ENCODE peak calls at places on chromosomes 12 and 14, in ten cellular contexts. N is activated CD8-positive, alpha-beta T cell treated with anti-CD3 and anti-CD28 coated beads, Interleukin-2, amount 10 ng/mL, durations not matched to agents 7 days and 5 days; G is CD4-positive, CD25-positive, alpha-beta regulatory T cell; L is stimulated activated CD4-positive, alpha-beta T cell treated with anti-CD3 and anti-CD28 coated beads, Interleukin-1b, Interleukin-23, amount 100 ng/mL, for 1 hour; Q is AG04450; U is ascending aorta; E is COR-L47; B is left colon; Z is SW480; S is GM06990. M is an unnamed sample.

GRCh38 chr12:46998811-46999368 is 80.5 kb upstream of the PCED1B start:
- DNase-seq in Q (peak), N (no peak), Z (no peak), B (no peak), L (no peak), U (no peak), S (no peak), E (no peak), G (no peak), M (peak)

GRCh38 chr14:77120771-77121743 is 20.5 kb downstream of the ZDHHC22 start:
- DNase-seq in Z (no peak), Q (no peak), B (peak), L (no peak), E (no peak), U (no peak), N (peak), G (peak), S (peak), M (no peak)

GRCh38 chr14:90483551-90483950 is 86.7 kb downstream of the CALM1 start:
- DNase-seq in N (peak), E (peak), Q (no peak), B (peak), Z (peak), S (no peak), L (no peak), G (no peak), U (no peak), M (no peak)

GRCh38 chr12:57626111-57626928 is 6.7 kb downstream of the B4GALNT1 start:
- DNase-seq in L (no peak), Z (no peak), Q (no peak), E (no peak), U (no peak), N (no peak), B (no peak), G (no peak), S (no peak), M (no peak)

GRCh38 chr14:24171422-24172260 is at the start of gene REC8:
- DNase-seq in L (no peak), Q (no peak), Z (no peak), E (peak), S (peak), G (peak), N (peak), B (peak), U (peak), M (peak)

GRCh38 chr12:14678547-14678946 is 17.9 kb downstream of the GUCY2C start:
- DNase-seq in Q (no peak), E (no peak), Z (no peak), G (no peak), N (no peak), L (no peak), B (no peak), U (no peak), S (no peak), M (no peak)

GRCh38 chr12:109291531-109292341 is 17.3 kb downstream of the FOXN4 start:
- DNase-seq in Z (peak), U (no peak), L (no peak), B (peak), Q (no peak), N (no peak), S (no peak), E (peak), G (no peak), M (peak)

GRCh38 chr14:54652188-54652889 is 85.4 kb downstream of the SAMD4A start:
- DNase-seq in G (no peak), B (peak), L (no peak), S (no peak), U (peak), E (no peak), N (no peak), Q (peak), Z (peak), M (peak)

GRCh38 chr14:100246809-100247428 is 8.0 kb downstream of the YY1 start:
- DNase-seq in Z (peak), S (no peak), L (no peak), B (no peak), N (no peak), Q (no peak), E (peak), U (no peak), G (no peak), M (no peak)

GRCh38 chr14:83529531-83529930 is 1995.9 kb upstream of the SEL1L start:
- DNase-seq in U (no peak), Z (no peak), Q (no peak), G (no peak), B (no peak), S (no peak), L (no peak), N (no peak), E (no peak), M (no peak)

GRCh38 chr12:9711664-9712063 is 21.2 kb downstream of the CLECL1 start:
- DNase-seq in E (no peak), B (no peak), G (no peak), L (no peak), Z (no peak), U (no peak), S (no peak), N (no peak), Q (no peak), M (no peak)

GRCh38 chr12:12835378-12836145 is 22.4 kb downstream of the DDX47 start:
- DNase-seq in L (no peak), G (no peak), U (no peak), B (no peak), N (no peak), S (no peak), E (no peak), Z (peak), Q (no peak), M (no peak)

GRCh38 chr14:28765169-28765906 is 1.2 kb upstream of the FOXG1 start:
- DNase-seq in S (no peak), N (no peak), U (no peak), E (no peak), Q (no peak), G (no peak), L (no peak), Z (peak), B (no peak), M (no peak)